ENCODE peak calls at places on chromosomes 11 and 22, in eight cellular contexts. One of them, this sample, is unnamed.

GRCh38 chr11:114192841-114193389 is 103.3 kb upstream of the NNMT start:
- DNase-seq in mucosa of descending colon: no peak
- DNase-seq in coronary artery: no peak
- DNase-seq in NB4: peak; percentile 84
- DNase-seq in BJ: no peak
- DNase-seq in AG04449: no peak
- DNase-seq in neural crest cell: no peak
- DNase-seq in body of pancreas: no peak
- DNase-seq in this sample: no peak

GRCh38 chr11:37449146-37449545 is 851.1 kb upstream of the RAG2 start:
- DNase-seq in mucosa of descending colon: no peak
- DNase-seq in coronary artery: no peak
- DNase-seq in NB4: peak; percentile 58
- DNase-seq in BJ: peak; percentile 5
- DNase-seq in AG04449: peak; percentile 16
- DNase-seq in neural crest cell: no peak
- DNase-seq in body of pancreas: peak; percentile 9
- DNase-seq in this sample: peak; percentile 26

GRCh38 chr11:95016133-95016532 is 8.9 kb upstream of the KDM4E start:
- DNase-seq in mucosa of descending colon: no peak
- DNase-seq in coronary artery: no peak
- DNase-seq in NB4: no peak
- DNase-seq in BJ: no peak
- DNase-seq in AG04449: no peak
- DNase-seq in neural crest cell: no peak
- DNase-seq in body of pancreas: no peak
- DNase-seq in this sample: no peak

GRCh38 chr11:7281083-7281482 is 29.4 kb downstream of the SYT9 start:
- DNase-seq in mucosa of descending colon: no peak
- DNase-seq in coronary artery: no peak
- DNase-seq in NB4: no peak
- DNase-seq in BJ: no peak
- DNase-seq in AG04449: no peak
- DNase-seq in neural crest cell: no peak
- DNase-seq in body of pancreas: no peak
- DNase-seq in this sample: no peak

GRCh38 chr22:30607300-30607930 is 441 bp downstream of the TCN2 start:
- DNase-seq in mucosa of descending colon: no peak
- DNase-seq in coronary artery: no peak
- DNase-seq in NB4: no peak
- DNase-seq in BJ: no peak
- DNase-seq in AG04449: no peak
- DNase-seq in neural crest cell: no peak
- DNase-seq in body of pancreas: no peak
- DNase-seq in this sample: no peak

GRCh38 chr11:75691804-75692203 is 23.0 kb upstream of the MAP6 start:
- DNase-seq in mucosa of descending colon: no peak
- DNase-seq in coronary artery: no peak
- DNase-seq in NB4: no peak
- DNase-seq in BJ: no peak
- DNase-seq in AG04449: no peak
- DNase-seq in neural crest cell: no peak
- DNase-seq in body of pancreas: no peak
- DNase-seq in this sample: no peak

GRCh38 chr11:8758619-8759169 is 76.1 kb downstream of the RPL27A start:
- DNase-seq in mucosa of descending colon: no peak
- DNase-seq in coronary artery: no peak
- DNase-seq in NB4: no peak
- DNase-seq in BJ: no peak
- DNase-seq in AG04449: no peak
- DNase-seq in neural crest cell: no peak
- DNase-seq in body of pancreas: no peak
- DNase-seq in this sample: no peak

GRCh38 chr11:8787372-8787771 is 104.8 kb downstream of the RPL27A start:
- DNase-seq in mucosa of descending colon: no peak
- DNase-seq in coronary artery: no peak
- DNase-seq in NB4: no peak
- DNase-seq in BJ: no peak
- DNase-seq in AG04449: no peak
- DNase-seq in neural crest cell: no peak
- DNase-seq in body of pancreas: peak; percentile 33
- DNase-seq in this sample: no peak

GRCh38 chr11:124592627-124593026 is 18.6 kb upstream of the PANX3 start:
- DNase-seq in mucosa of descending colon: no peak
- DNase-seq in coronary artery: no peak
- DNase-seq in NB4: no peak
- DNase-seq in BJ: no peak
- DNase-seq in AG04449: no peak
- DNase-seq in neural crest cell: no peak
- DNase-seq in body of pancreas: no peak
- DNase-seq in this sample: no peak

GRCh38 chr22:27588273-27588672 is 213.3 kb downstream of the MN1 start:
- DNase-seq in mucosa of descending colon: no peak
- DNase-seq in coronary artery: no peak
- DNase-seq in NB4: no peak
- DNase-seq in BJ: no peak
- DNase-seq in AG04449: no peak
- DNase-seq in neural crest cell: no peak
- DNase-seq in body of pancreas: peak; percentile 72
- DNase-seq in this sample: peak; percentile 32

GRCh38 chr11:72578541-72578940 is 95.7 kb downstream of the PDE2A start:
- DNase-seq in mucosa of descending colon: no peak
- DNase-seq in coronary artery: peak; percentile 63
- DNase-seq in NB4: no peak
- DNase-seq in BJ: no peak
- DNase-seq in AG04449: no peak
- DNase-seq in neural crest cell: no peak
- DNase-seq in body of pancreas: no peak
- DNase-seq in this sample: no peak

GRCh38 chr11:18765554-18765953 is 26.0 kb downstream of the PTPN5 start:
- DNase-seq in mucosa of descending colon: no peak
- DNase-seq in coronary artery: no peak
- DNase-seq in NB4: peak; percentile 8
- DNase-seq in BJ: no peak
- DNase-seq in AG04449: no peak
- DNase-seq in neural crest cell: no peak
- DNase-seq in body of pancreas: no peak
- DNase-seq in this sample: no peak

GRCh38 chr11:117993988-117994741 is 8.0 kb downstream of the IL10RA start:
- DNase-seq in mucosa of descending colon: peak; percentile 48
- DNase-seq in coronary artery: no peak
- DNase-seq in NB4: peak; percentile 71
- DNase-seq in BJ: no peak
- DNase-seq in AG04449: no peak
- DNase-seq in neural crest cell: no peak
- DNase-seq in body of pancreas: peak; percentile 61
- DNase-seq in this sample: no peak

GRCh38 chr11:101880208-101880607 is 34.6 kb upstream of the CEP126 start:
- DNase-seq in mucosa of descending colon: no peak
- DNase-seq in coronary artery: no peak
- DNase-seq in NB4: peak; percentile 63
- DNase-seq in BJ: no peak
- DNase-seq in AG04449: no peak
- DNase-seq in neural crest cell: no peak
- DNase-seq in body of pancreas: peak; percentile 38
- DNase-seq in this sample: peak; percentile 28

GRCh38 chr11:64649304-64649703 is 58.3 kb downstream of the SLC22A12 start:
- DNase-seq in mucosa of descending colon: no peak
- DNase-seq in coronary artery: no peak
- DNase-seq in NB4: peak; percentile 76
- DNase-seq in BJ: no peak
- DNase-seq in AG04449: no peak
- DNase-seq in neural crest cell: no peak
- DNase-seq in body of pancreas: peak; percentile 37
- DNase-seq in this sample: no peak

GRCh38 chr22:41699264-41700104 is at the start of gene MEI1:
- DNase-seq in mucosa of descending colon: peak; percentile 85
- DNase-seq in coronary artery: no peak
- DNase-seq in NB4: no peak
- DNase-seq in BJ: no peak
- DNase-seq in AG04449: no peak
- DNase-seq in neural crest cell: no peak
- DNase-seq in body of pancreas: peak; percentile 86
- DNase-seq in this sample: no peak

GRCh38 chr11:10452211-10452767 is 2.8 kb upstream of the AMPD3 start:
- DNase-seq in mucosa of descending colon: no peak
- DNase-seq in coronary artery: no peak
- DNase-seq in NB4: peak; percentile 32
- DNase-seq in BJ: no peak
- DNase-seq in AG04449: no peak
- DNase-seq in neural crest cell: no peak
- DNase-seq in body of pancreas: no peak
- DNase-seq in this sample: no peak

GRCh38 chr11:64056213-64056785 is 20.6 kb downstream of the FLRT1 start:
- DNase-seq in mucosa of descending colon: no peak
- DNase-seq in coronary artery: no peak
- DNase-seq in NB4: no peak
- DNase-seq in BJ: no peak
- DNase-seq in AG04449: no peak
- DNase-seq in neural crest cell: no peak
- DNase-seq in body of pancreas: no peak
- DNase-seq in this sample: no peak

GRCh38 chr11:115961168-115962003 is 457.2 kb upstream of the CADM1 start:
- DNase-seq in mucosa of descending colon: no peak
- DNase-seq in coronary artery: no peak
- DNase-seq in NB4: no peak
- DNase-seq in BJ: no peak
- DNase-seq in AG04449: no peak
- DNase-seq in neural crest cell: no peak
- DNase-seq in body of pancreas: no peak
- DNase-seq in this sample: no peak

DNA sequence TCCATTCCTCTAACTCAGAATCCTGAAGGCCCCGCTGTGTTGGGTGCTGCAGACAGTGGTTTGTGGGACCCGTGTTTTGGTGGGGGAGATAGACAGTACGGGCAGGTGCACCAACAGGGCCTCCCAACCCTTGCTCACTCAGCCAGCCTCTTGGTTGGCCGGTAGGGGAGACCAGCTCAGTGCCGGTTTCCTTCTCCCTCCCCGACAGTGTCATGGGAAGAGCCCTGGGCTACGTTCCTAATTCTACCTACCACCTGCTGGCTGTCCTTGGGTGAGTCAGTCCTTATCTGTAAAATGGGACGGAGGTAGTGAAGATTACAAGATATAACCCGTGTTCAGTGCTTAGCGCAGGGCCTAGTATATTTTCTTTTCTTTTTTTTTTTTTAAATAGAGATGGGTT is 5.9 kb downstream of the TMEM134 start:
- DNase-seq in mucosa of descending colon: no peak
- DNase-seq in coronary artery: no peak
- DNase-seq in NB4: no peak
- DNase-seq in BJ: no peak
- DNase-seq in AG04449: no peak
- DNase-seq in neural crest cell: no peak
- DNase-seq in body of pancreas: no peak
- DNase-seq in this sample: no peak
- TF ChIP-seq CTCF in mucosa of descending colon: no peak
- TF ChIP-seq CTCF in coronary artery: no peak
- TF ChIP-seq CTCF in NB4: no peak
- TF ChIP-seq CTCF in BJ: no peak
- TF ChIP-seq CTCF in AG04449: no peak
- TF ChIP-seq CTCF in neural crest cell: no peak
- TF ChIP-seq CTCF in body of pancreas: no peak
- TF ChIP-seq CTCF in this sample: no peak

GRCh38 chr11:74121804-74122203 is 49.0 kb downstream of the C2CD3 start:
- DNase-seq in mucosa of descending colon: no peak
- DNase-seq in coronary artery: no peak
- DNase-seq in NB4: no peak
- DNase-seq in BJ: no peak
- DNase-seq in AG04449: no peak
- DNase-seq in neural crest cell: no peak
- DNase-seq in body of pancreas: no peak
- DNase-seq in this sample: no peak

DNA sequence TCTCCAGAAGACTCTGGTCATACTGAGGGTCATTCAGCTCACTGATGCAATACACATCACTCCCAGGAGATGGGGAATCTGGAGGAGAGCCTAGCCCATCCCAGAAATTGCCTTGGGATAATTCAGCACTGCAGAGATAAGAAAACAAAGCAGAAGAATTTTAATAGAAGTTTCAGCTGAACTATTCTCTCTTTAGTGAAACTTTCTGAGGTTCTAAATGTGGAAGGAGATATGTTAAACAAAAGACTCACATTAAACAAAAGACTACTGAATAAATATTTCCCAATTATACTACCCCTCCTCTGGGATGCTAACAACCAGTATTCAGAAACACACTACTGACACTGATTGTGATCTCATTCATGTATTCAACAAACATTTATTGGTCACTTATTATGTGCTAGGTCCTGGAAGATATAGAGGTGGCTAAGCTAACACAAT is 47.8 kb downstream of the C2CD3 start:
- DNase-seq in mucosa of descending colon: no peak
- DNase-seq in coronary artery: no peak
- DNase-seq in NB4: no peak
- DNase-seq in BJ: no peak
- DNase-seq in AG04449: no peak
- DNase-seq in neural crest cell: no peak
- DNase-seq in body of pancreas: no peak
- DNase-seq in this sample: no peak
- TF ChIP-seq CTCF in mucosa of descending colon: no peak
- TF ChIP-seq CTCF in coronary artery: no peak
- TF ChIP-seq CTCF in NB4: no peak
- TF ChIP-seq CTCF in BJ: peak; percentile 35
- TF ChIP-seq CTCF in AG04449: peak; percentile 15
- TF ChIP-seq CTCF in neural crest cell: no peak
- TF ChIP-seq CTCF in body of pancreas: no peak
- TF ChIP-seq CTCF in this sample: no peak

DNA sequence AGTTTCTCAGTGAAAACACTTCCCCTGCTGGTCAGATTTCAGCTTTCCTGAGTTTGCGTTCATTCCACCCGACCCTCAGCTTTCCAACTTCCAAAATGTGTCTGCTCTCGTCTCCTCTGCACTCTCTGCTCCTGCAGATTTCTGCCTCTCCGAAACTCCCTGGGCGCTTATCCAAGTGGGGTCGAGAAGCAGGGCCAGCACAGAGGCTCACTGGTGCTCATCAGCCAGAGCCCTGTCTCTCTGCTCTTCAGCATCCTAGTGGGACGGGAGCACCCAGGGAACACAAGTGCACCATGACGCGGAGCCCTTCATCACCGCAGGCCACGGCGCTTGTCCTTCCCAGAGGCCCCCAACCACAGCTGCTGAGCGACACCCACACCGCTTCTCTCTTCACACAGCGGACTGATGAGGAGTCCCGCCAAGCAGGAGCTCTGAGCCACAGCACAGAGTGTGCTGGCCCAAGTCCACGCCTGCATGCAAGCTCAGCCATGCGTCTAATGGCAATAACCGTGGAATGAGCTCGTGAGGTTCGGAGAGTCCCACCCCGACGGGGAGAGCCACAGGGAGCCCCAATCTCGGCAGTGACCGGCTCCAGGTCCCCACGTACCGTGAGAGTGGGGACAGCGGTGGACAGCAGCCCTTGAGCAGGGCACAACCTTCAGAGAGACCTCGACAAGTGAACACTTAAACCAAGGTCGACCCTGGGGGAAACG is 27.9 kb upstream of the MOB2 start:
- DNase-seq in mucosa of descending colon: peak; percentile 31
- DNase-seq in coronary artery: no peak
- DNase-seq in NB4: no peak
- DNase-seq in BJ: no peak
- DNase-seq in AG04449: no peak
- DNase-seq in neural crest cell: no peak
- DNase-seq in body of pancreas: no peak
- DNase-seq in this sample: no peak
- TF ChIP-seq CTCF in mucosa of descending colon: no peak
- TF ChIP-seq CTCF in coronary artery: no peak
- TF ChIP-seq CTCF in NB4: no peak
- TF ChIP-seq CTCF in BJ: no peak
- TF ChIP-seq CTCF in AG04449: no peak
- TF ChIP-seq CTCF in neural crest cell: no peak
- TF ChIP-seq CTCF in body of pancreas: no peak
- TF ChIP-seq CTCF in this sample: no peak

GRCh38 chr22:50399751-50400331 is 56.7 kb downstream of the PPP6R2 start:
- DNase-seq in mucosa of descending colon: no peak
- DNase-seq in coronary artery: no peak
- DNase-seq in NB4: peak; percentile 53
- DNase-seq in BJ: peak; percentile 1
- DNase-seq in AG04449: no peak
- DNase-seq in neural crest cell: peak; percentile 33
- DNase-seq in body of pancreas: peak; percentile 51
- DNase-seq in this sample: peak; percentile 51
- TF ChIP-seq CTCF in mucosa of descending colon: no peak
- TF ChIP-seq CTCF in coronary artery: no peak
- TF ChIP-seq CTCF in NB4: peak; percentile 58
- TF ChIP-seq CTCF in BJ: peak; percentile 62
- TF ChIP-seq CTCF in AG04449: peak; percentile 55
- TF ChIP-seq CTCF in neural crest cell: peak; percentile 46
- TF ChIP-seq CTCF in body of pancreas: peak; percentile 21
- TF ChIP-seq CTCF in this sample: no peak

This sample was measured in Calu3.